ENCODE peak calls at places on chromosomes 12 and 14, in nine cellular contexts. One of them, this sample, is unnamed.

GRCh38 chr12:42961395-42961794 is 371.8 kb upstream of the PRICKLE1 start:
- DNase-seq in uterus: no peak
- DNase-seq in vagina: no peak
- DNase-seq in PC-3: peak
- DNase-seq in CD4-positive, alpha-beta T cell: no peak
- DNase-seq in endodermal cell: no peak
- DNase-seq in foreskin keratinocyte: peak
- DNase-seq in astrocyte of the spinal cord: peak
- DNase-seq in A549: peak
- DNase-seq in this sample: no peak

GRCh38 chr14:64879635-64880381 is at the start of gene SPTB:
- DNase-seq in astrocyte of the spinal cord: no peak
- DNase-seq in uterus: peak
- DNase-seq in CD4-positive, alpha-beta T cell: peak
- DNase-seq in endodermal cell: peak
- DNase-seq in A549: no peak
- DNase-seq in vagina: no peak
- DNase-seq in PC-3: peak
- DNase-seq in foreskin keratinocyte: no peak
- DNase-seq in this sample: peak

GRCh38 chr12:62472472-62472871 is 5.8 kb downstream of the MON2 start:
- DNase-seq in vagina: no peak
- DNase-seq in PC-3: peak
- DNase-seq in uterus: no peak
- DNase-seq in astrocyte of the spinal cord: no peak
- DNase-seq in endodermal cell: peak
- DNase-seq in CD4-positive, alpha-beta T cell: no peak
- DNase-seq in foreskin keratinocyte: no peak
- DNase-seq in A549: no peak
- DNase-seq in this sample: no peak

GRCh38 chr14:103385994-103386491 is 828 bp downstream of the MARK3 start:
- DNase-seq in uterus: no peak
- DNase-seq in astrocyte of the spinal cord: peak
- DNase-seq in CD4-positive, alpha-beta T cell: peak
- DNase-seq in endodermal cell: no peak
- DNase-seq in vagina: no peak
- DNase-seq in foreskin keratinocyte: no peak
- DNase-seq in PC-3: peak
- DNase-seq in A549: no peak
- DNase-seq in this sample: peak

GRCh38 chr14:72401632-72402428 is 469.6 kb downstream of the RGS6 start:
- DNase-seq in uterus: no peak
- DNase-seq in endodermal cell: no peak
- DNase-seq in CD4-positive, alpha-beta T cell: no peak
- DNase-seq in vagina: no peak
- DNase-seq in foreskin keratinocyte: no peak
- DNase-seq in PC-3: peak
- DNase-seq in A549: no peak
- DNase-seq in astrocyte of the spinal cord: no peak
- DNase-seq in this sample: no peak

GRCh38 chr12:41264281-41264680 is 76.2 kb downstream of the PDZRN4 start:
- DNase-seq in endodermal cell: no peak
- DNase-seq in vagina: no peak
- DNase-seq in A549: peak
- DNase-seq in CD4-positive, alpha-beta T cell: no peak
- DNase-seq in astrocyte of the spinal cord: peak
- DNase-seq in uterus: no peak
- DNase-seq in PC-3: peak
- DNase-seq in foreskin keratinocyte: no peak
- DNase-seq in this sample: no peak

GRCh38 chr14:36941783-36942521 is 230.5 kb downstream of the SLC25A21 start:
- DNase-seq in vagina: no peak
- DNase-seq in uterus: peak
- DNase-seq in endodermal cell: peak
- DNase-seq in PC-3: peak
- DNase-seq in astrocyte of the spinal cord: peak
- DNase-seq in CD4-positive, alpha-beta T cell: peak
- DNase-seq in foreskin keratinocyte: no peak
- DNase-seq in A549: peak
- DNase-seq in this sample: peak

GRCh38 chr14:23068792-23069412 is 11.6 kb upstream of the CDH24 start:
- DNase-seq in uterus: peak
- DNase-seq in PC-3: peak
- DNase-seq in CD4-positive, alpha-beta T cell: peak
- DNase-seq in A549: peak
- DNase-seq in vagina: peak
- DNase-seq in foreskin keratinocyte: peak
- DNase-seq in astrocyte of the spinal cord: peak
- DNase-seq in endodermal cell: peak
- DNase-seq in this sample: peak

GRCh38 chr12:68048648-68049297 is 59.5 kb downstream of the IFNG-AS1 start:
- DNase-seq in uterus: no peak
- DNase-seq in foreskin keratinocyte: no peak
- DNase-seq in vagina: no peak
- DNase-seq in astrocyte of the spinal cord: no peak
- DNase-seq in CD4-positive, alpha-beta T cell: no peak
- DNase-seq in A549: no peak
- DNase-seq in PC-3: no peak
- DNase-seq in endodermal cell: no peak
- DNase-seq in this sample: no peak

GRCh38 chr14:62743118-62743517 is 302.1 kb downstream of the KCNH5 start:
- DNase-seq in PC-3: no peak
- DNase-seq in foreskin keratinocyte: no peak
- DNase-seq in endodermal cell: no peak
- DNase-seq in A549: no peak
- DNase-seq in uterus: no peak
- DNase-seq in vagina: no peak
- DNase-seq in astrocyte of the spinal cord: no peak
- DNase-seq in CD4-positive, alpha-beta T cell: no peak
- DNase-seq in this sample: no peak

GRCh38 chr12:79402626-79403025 is 288.1 kb downstream of the PAWR start:
- DNase-seq in A549: no peak
- DNase-seq in endodermal cell: no peak
- DNase-seq in uterus: no peak
- DNase-seq in foreskin keratinocyte: no peak
- DNase-seq in astrocyte of the spinal cord: peak
- DNase-seq in CD4-positive, alpha-beta T cell: no peak
- DNase-seq in PC-3: no peak
- DNase-seq in vagina: no peak
- DNase-seq in this sample: no peak

GRCh38 chr14:33493329-33493728 is 457.5 kb downstream of the EGLN3 start:
- DNase-seq in CD4-positive, alpha-beta T cell: no peak
- DNase-seq in A549: no peak
- DNase-seq in astrocyte of the spinal cord: no peak
- DNase-seq in foreskin keratinocyte: no peak
- DNase-seq in uterus: no peak
- DNase-seq in endodermal cell: no peak
- DNase-seq in PC-3: no peak
- DNase-seq in vagina: no peak
- DNase-seq in this sample: no peak

GRCh38 chr12:8031872-8032241 is 659 bp upstream of the FOXJ2 start:
- DNase-seq in foreskin keratinocyte: no peak
- DNase-seq in astrocyte of the spinal cord: no peak
- DNase-seq in endodermal cell: no peak
- DNase-seq in A549: no peak
- DNase-seq in uterus: no peak
- DNase-seq in vagina: no peak
- DNase-seq in PC-3: no peak
- DNase-seq in CD4-positive, alpha-beta T cell: no peak
- DNase-seq in this sample: no peak

DNA sequence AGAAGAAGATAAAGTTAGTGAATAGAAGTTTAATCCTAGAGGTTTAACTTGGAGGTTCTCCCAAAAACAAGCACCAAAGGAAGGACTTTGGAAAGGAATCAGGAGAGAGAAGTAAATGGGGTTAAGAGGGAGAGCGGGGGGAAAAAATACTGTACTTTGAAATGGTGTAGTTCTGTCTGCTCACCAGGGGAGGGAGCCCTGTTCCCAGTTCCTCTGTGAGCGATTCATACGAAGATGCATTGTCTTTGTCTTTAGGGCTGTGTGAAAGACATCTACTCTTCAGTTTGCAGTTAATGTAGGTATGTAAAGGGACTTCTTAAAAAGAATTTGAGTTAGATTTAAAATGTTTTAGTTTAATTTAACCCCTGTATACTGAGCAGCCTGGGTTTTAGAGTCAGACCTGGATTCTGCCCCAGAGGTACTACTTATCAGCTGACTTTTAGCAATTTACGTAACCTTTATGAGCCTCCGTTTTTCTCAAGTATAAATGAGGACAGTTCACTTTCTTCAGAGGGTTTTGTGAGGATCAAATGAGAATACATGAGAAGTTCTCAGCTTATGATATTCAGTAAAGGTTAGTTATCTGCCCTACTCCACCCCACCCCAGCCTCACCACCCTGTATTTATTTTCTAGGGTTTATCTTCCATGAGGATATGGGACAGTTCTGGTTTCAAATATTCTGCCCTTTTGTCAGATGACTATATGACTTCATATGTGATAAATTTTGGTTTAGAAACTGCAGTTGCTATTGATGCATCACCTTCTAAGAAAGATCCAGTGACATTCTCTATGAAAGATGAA is 82.6 kb upstream of the EVL start:
- DNase-seq in endodermal cell: peak
- DNase-seq in PC-3: peak
- DNase-seq in uterus: peak
- DNase-seq in astrocyte of the spinal cord: peak
- DNase-seq in A549: peak
- DNase-seq in foreskin keratinocyte: no peak
- DNase-seq in vagina: no peak
- DNase-seq in CD4-positive, alpha-beta T cell: peak
- DNase-seq in this sample: peak
- TF ChIP-seq CTCF in endodermal cell: peak
- TF ChIP-seq CTCF in PC-3: peak
- TF ChIP-seq CTCF in uterus: peak
- TF ChIP-seq CTCF in astrocyte of the spinal cord: peak
- TF ChIP-seq CTCF in A549: peak
- TF ChIP-seq CTCF in foreskin keratinocyte: peak
- TF ChIP-seq CTCF in vagina: peak
- TF ChIP-seq CTCF in CD4-positive, alpha-beta T cell: peak
- TF ChIP-seq CTCF in this sample: peak

DNA sequence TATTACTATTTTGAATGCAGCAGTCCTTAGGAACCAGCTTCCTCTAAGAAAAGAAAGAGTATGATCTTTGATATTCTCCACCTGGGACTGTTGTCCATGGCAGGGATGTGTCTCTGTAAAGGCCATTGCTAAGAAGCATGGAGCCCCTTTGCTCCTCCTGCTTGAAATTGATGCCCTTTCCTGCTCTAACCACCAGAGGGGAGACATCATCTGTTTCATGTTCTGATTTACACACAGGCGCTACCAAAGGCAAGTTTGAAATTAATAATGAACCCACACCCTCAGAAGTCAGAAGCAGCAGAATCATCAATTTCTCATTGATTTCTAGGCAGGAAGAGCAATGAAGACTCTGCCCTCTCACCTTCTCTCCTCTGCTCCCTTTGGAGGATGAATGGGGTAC is 253.8 kb downstream of the RMST start:
- DNase-seq in vagina: no peak
- DNase-seq in foreskin keratinocyte: no peak
- DNase-seq in CD4-positive, alpha-beta T cell: no peak
- DNase-seq in endodermal cell: peak
- DNase-seq in A549: peak
- DNase-seq in uterus: no peak
- DNase-seq in astrocyte of the spinal cord: peak
- DNase-seq in PC-3: peak
- DNase-seq in this sample: no peak
- TF ChIP-seq CTCF in vagina: peak
- TF ChIP-seq CTCF in foreskin keratinocyte: peak
- TF ChIP-seq CTCF in CD4-positive, alpha-beta T cell: no peak
- TF ChIP-seq CTCF in endodermal cell: peak
- TF ChIP-seq CTCF in A549: no peak
- TF ChIP-seq CTCF in uterus: no peak
- TF ChIP-seq CTCF in astrocyte of the spinal cord: peak
- TF ChIP-seq CTCF in PC-3: peak
- TF ChIP-seq CTCF in this sample: no peak

DNA sequence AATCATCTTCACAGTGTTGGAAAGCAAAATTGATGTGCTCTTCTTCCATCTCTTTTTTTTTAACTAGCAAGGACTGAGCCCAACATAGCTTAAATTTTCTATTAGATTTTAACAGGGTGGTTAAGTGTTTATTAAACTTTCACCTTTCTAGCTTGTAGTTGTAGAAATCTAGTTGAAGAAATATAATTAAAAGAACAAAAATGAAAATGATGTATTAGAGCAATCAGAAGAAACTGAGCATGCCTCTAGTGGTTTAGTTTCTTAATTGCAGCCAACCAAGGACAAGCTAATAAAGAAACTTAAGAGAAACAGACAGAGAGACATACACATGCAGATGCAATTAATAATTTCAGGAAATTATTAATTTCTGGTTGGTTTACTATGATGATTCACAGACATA is 673.0 kb upstream of the LMO3 start:
- DNase-seq in uterus: no peak
- DNase-seq in vagina: no peak
- DNase-seq in PC-3: peak
- DNase-seq in A549: no peak
- DNase-seq in foreskin keratinocyte: no peak
- DNase-seq in endodermal cell: no peak
- DNase-seq in CD4-positive, alpha-beta T cell: no peak
- DNase-seq in astrocyte of the spinal cord: no peak
- DNase-seq in this sample: no peak
- TF ChIP-seq CTCF in uterus: no peak
- TF ChIP-seq CTCF in vagina: no peak
- TF ChIP-seq CTCF in PC-3: peak
- TF ChIP-seq CTCF in A549: peak
- TF ChIP-seq CTCF in foreskin keratinocyte: no peak
- TF ChIP-seq CTCF in endodermal cell: peak
- TF ChIP-seq CTCF in CD4-positive, alpha-beta T cell: no peak
- TF ChIP-seq CTCF in astrocyte of the spinal cord: no peak
- TF ChIP-seq CTCF in this sample: peak

GRCh38 chr14:50951032-50951431 is 6.7 kb upstream of the PYGL start:
- DNase-seq in PC-3: no peak
- DNase-seq in A549: no peak
- DNase-seq in astrocyte of the spinal cord: no peak
- DNase-seq in CD4-positive, alpha-beta T cell: no peak
- DNase-seq in foreskin keratinocyte: no peak
- DNase-seq in uterus: no peak
- DNase-seq in vagina: no peak
- DNase-seq in endodermal cell: no peak
- DNase-seq in this sample: no peak

GRCh38 chr14:50953497-50953896 is 9.2 kb upstream of the PYGL start:
- DNase-seq in vagina: no peak
- DNase-seq in foreskin keratinocyte: no peak
- DNase-seq in endodermal cell: no peak
- DNase-seq in PC-3: no peak
- DNase-seq in astrocyte of the spinal cord: no peak
- DNase-seq in uterus: no peak
- DNase-seq in CD4-positive, alpha-beta T cell: no peak
- DNase-seq in A549: no peak
- DNase-seq in this sample: no peak

GRCh38 chr14:50955373-50956043 is 11.2 kb upstream of the PYGL start:
- DNase-seq in endodermal cell: peak
- DNase-seq in CD4-positive, alpha-beta T cell: no peak
- DNase-seq in astrocyte of the spinal cord: peak
- DNase-seq in A549: peak
- DNase-seq in vagina: peak
- DNase-seq in PC-3: peak
- DNase-seq in foreskin keratinocyte: peak
- DNase-seq in uterus: peak
- DNase-seq in this sample: peak

GRCh38 chr14:50957296-50957695 is 13.0 kb upstream of the PYGL start:
- DNase-seq in foreskin keratinocyte: no peak
- DNase-seq in CD4-positive, alpha-beta T cell: no peak
- DNase-seq in vagina: peak
- DNase-seq in uterus: peak
- DNase-seq in A549: peak
- DNase-seq in astrocyte of the spinal cord: peak
- DNase-seq in PC-3: peak
- DNase-seq in endodermal cell: no peak
- DNase-seq in this sample: no peak

GRCh38 chr14:50954811-50955372 is 10.6 kb upstream of the PYGL start:
- DNase-seq in CD4-positive, alpha-beta T cell: no peak
- DNase-seq in PC-3: peak
- DNase-seq in vagina: no peak
- DNase-seq in endodermal cell: no peak
- DNase-seq in foreskin keratinocyte: no peak
- DNase-seq in astrocyte of the spinal cord: peak
- DNase-seq in uterus: no peak
- DNase-seq in A549: peak
- DNase-seq in this sample: no peak
- TF ChIP-seq CTCF in CD4-positive, alpha-beta T cell: peak
- TF ChIP-seq CTCF in PC-3: peak
- TF ChIP-seq CTCF in vagina: peak
- TF ChIP-seq CTCF in endodermal cell: peak
- TF ChIP-seq CTCF in foreskin keratinocyte: peak
- TF ChIP-seq CTCF in astrocyte of the spinal cord: peak
- TF ChIP-seq CTCF in uterus: peak
- TF ChIP-seq CTCF in A549: peak
- TF ChIP-seq CTCF in this sample: peak

This sample was measured in nephron progenitor cell.